ENCODE peak calls at places on chromosomes 6 and 20, in ten cellular contexts. U is body of pancreas; H is mesenchymal stem cell; I is AG04450; B is CD4-positive, alpha-beta T cell; P is testis; M is stomach; O is tibial nerve; Z is SK-N-SH; X is substantia nigra. L is an unnamed sample.

GRCh38 chr20:50580016-50580747 is 70.0 kb downstream of the PTPN1 start:
- DNase-seq in X (no peak), U (peak), Z (peak), B (peak), P (peak), M (peak), O (peak), I (no peak), H (peak), L (peak)

GRCh38 chr20:44143896-44144295 is 43.1 kb downstream of the JPH2 start:
- DNase-seq in M (no peak), O (no peak), X (no peak), B (no peak), H (no peak), U (no peak), I (no peak), P (no peak), Z (no peak), L (no peak)

GRCh38 chr6:15905488-15906392 is 223.1 kb upstream of the MYLIP start:
- DNase-seq in M (no peak), U (no peak), O (no peak), Z (no peak), I (no peak), X (no peak), P (peak), B (no peak), H (peak), L (no peak)

GRCh38 chr6:56073761-56074160 is 173.6 kb downstream of the COL21A1 start:
- DNase-seq in X (no peak), U (no peak), Z (no peak), H (no peak), I (no peak), B (no peak), M (no peak), P (no peak), O (no peak), L (no peak)

GRCh38 chr6:27892596-27893058 is 19.6 kb downstream of the OR2B2 start:
- DNase-seq in X (no peak), I (no peak), P (no peak), H (no peak), M (no peak), U (no peak), Z (no peak), B (no peak), O (no peak), L (no peak)

GRCh38 chr6:139146317-139146726 is 11.4 kb downstream of the HECA start:
- DNase-seq in M (no peak), Z (no peak), B (no peak), H (no peak), O (no peak), U (no peak), X (no peak), P (no peak), I (no peak), L (no peak)

GRCh38 chr20:50980851-50981713 is 22.5 kb downstream of the MOCS3 start:
- DNase-seq in H (peak), I (no peak), U (peak), P (peak), Z (peak), B (peak), O (no peak), X (no peak), M (peak), L (peak)

GRCh38 chr20:34948030-34948429 is 7.6 kb downstream of the GSS start:
- DNase-seq in P (no peak), M (no peak), X (no peak), H (peak), Z (no peak), U (no peak), I (peak), B (no peak), O (no peak), L (no peak)

GRCh38 chr6:84766118-84766683 is 1.8 kb upstream of the TBX18 start:
- DNase-seq in O (no peak), H (peak), B (no peak), Z (no peak), U (no peak), P (no peak), X (no peak), M (no peak), I (no peak), L (no peak)

GRCh38 chr20:51284871-51285270 is 257.6 kb downstream of the NFATC2 start:
- DNase-seq in B (no peak), O (no peak), U (no peak), P (no peak), I (no peak), M (no peak), X (no peak), H (no peak), Z (no peak), L (no peak)

GRCh38 chr6:142322504-142323198 is 20.8 kb downstream of the ADGRG6 start:
- DNase-seq in H (no peak), P (no peak), I (no peak), O (no peak), M (no peak), U (no peak), B (no peak), Z (no peak), X (no peak), L (no peak)

GRCh38 chr6:139977887-139978332 is 603.5 kb upstream of the CITED2 start:
- DNase-seq in Z (no peak), M (no peak), X (no peak), H (peak), O (no peak), U (peak), B (no peak), P (no peak), I (no peak), L (no peak)

GRCh38 chr6:24546432-24546831 is 51.7 kb downstream of the ALDH5A1 start:
- DNase-seq in I (no peak), U (no peak), M (no peak), O (no peak), H (no peak), X (no peak), B (no peak), P (no peak), Z (no peak), L (no peak)

GRCh38 chr6:12174878-12175277 is 115.3 kb upstream of the EDN1 start:
- DNase-seq in Z (no peak), O (no peak), B (no peak), U (no peak), M (no peak), H (no peak), P (no peak), I (no peak), X (no peak), L (no peak)

GRCh38 chr6:77796824-77797809 is 144.3 kb downstream of the MEI4 start:
- DNase-seq in M (no peak), I (no peak), X (no peak), Z (no peak), P (no peak), B (no peak), O (no peak), U (no peak), H (no peak), L (no peak)
- H3K27ac ChIP-seq in M (no peak), I (no peak), X (no peak), Z (no peak), P (no peak), B (no peak), O (no peak), U (no peak), H (no peak), L (no peak)

DNA sequence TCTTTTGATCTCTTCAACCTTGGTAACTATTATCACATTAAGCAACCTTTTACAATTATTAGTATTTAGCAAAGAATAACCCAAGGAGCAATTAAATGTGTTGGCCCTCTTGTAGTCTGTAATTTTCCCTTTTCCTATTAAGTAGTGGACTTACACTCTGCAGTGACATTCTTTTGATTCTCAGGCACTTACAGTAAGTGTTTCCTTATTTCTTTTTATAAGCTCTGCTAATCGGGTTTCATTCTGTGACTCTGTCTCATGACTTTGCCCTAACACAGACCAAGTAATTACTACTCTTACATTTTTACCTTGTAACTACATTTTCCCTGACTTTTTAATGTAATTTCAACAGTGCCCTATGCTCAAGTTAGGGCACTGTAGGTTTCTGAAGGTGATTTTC is 104.0 kb upstream of the EPHA7 start:
- DNase-seq in P (no peak), Z (no peak), B (no peak), I (no peak), U (no peak), O (no peak), X (no peak), M (no peak), H (no peak), L (no peak)
- H3K27ac ChIP-seq in P (no peak), Z (no peak), B (no peak), I (no peak), U (no peak), O (no peak), X (no peak), M (no peak), H (no peak), L (no peak)

DNA sequence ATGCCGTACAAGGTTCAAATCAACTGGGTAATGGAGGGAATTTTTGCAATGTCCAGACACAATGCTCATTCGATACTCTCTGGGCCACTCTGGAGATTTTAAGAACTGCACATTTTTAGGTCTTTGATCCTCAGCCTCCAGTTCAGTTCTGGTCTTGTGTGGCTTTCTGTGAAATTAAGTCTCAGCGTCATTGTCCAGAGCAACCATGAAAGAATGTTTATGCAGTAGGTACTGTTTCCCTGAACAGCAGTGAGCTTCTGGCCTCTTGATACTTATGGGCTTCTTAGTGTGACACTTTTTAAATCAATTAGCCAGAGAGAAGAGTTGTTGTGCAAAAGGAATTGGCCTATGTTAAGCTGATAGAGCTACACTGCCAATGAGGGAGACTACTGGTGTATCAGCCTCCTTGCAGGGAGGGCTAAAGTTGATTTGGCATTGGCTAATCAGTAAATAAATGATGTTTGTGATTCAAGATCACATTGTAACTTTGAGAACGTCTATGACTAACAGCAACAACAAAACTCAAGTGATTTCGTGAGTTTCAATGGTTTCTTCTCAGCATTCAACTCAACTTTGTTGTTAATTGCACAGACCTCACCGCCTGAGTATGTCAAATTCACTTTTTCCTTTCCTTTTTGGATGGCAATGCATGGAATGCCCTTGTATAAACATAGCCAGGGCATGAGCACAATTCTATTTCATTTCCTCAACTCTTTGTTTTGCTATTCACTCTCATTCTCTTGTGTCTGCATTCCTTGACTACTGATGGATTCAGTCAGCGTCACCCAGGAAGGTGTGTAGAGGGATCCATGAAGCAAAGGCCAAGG is 85.1 kb downstream of the GJA1 start:
- DNase-seq in Z (no peak), P (no peak), U (no peak), X (no peak), O (no peak), M (no peak), B (no peak), I (peak), H (peak), L (no peak)
- H3K27ac ChIP-seq in Z (peak), P (no peak), U (peak), X (no peak), O (no peak), M (no peak), B (no peak), I (peak), H (peak), L (peak)

DNA sequence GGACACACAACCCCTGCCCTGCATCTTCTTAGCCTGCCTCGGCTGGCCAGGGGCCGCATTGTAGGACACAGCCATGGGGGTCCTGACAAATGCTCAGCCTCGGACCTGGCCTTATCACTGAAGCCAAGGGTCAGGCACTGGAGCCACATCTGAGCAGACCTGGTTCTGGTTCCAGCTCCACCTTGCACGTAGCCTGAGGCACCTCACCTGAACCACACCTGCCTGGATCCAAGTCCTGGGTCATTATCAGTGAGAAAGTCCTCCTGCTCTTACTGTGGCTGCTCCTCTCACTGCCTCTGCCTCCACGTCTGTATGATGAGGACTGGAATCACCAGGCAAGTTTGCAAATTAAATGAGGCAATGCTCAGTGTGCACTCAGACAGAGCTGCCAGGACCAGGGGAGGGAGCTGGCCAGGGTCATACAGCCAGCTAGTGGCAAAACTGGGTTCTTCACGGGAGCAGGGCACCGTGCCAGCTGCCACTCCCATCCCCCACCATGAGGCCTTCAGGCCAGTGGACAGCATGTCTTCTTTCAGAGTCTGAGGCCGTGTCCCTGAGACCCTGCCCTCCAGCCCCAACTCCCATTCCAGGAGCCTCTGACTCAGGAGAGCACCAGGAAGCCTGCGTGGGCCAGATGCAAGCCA is 40.2 kb downstream of the MRPL14 start:
- DNase-seq in B (no peak), O (no peak), M (peak), X (no peak), Z (peak), H (no peak), P (no peak), U (peak), I (no peak), L (peak)
- H3K27ac ChIP-seq in B (no peak), O (no peak), M (no peak), X (no peak), Z (no peak), H (no peak), P (no peak), U (peak), I (no peak), L (no peak)

DNA sequence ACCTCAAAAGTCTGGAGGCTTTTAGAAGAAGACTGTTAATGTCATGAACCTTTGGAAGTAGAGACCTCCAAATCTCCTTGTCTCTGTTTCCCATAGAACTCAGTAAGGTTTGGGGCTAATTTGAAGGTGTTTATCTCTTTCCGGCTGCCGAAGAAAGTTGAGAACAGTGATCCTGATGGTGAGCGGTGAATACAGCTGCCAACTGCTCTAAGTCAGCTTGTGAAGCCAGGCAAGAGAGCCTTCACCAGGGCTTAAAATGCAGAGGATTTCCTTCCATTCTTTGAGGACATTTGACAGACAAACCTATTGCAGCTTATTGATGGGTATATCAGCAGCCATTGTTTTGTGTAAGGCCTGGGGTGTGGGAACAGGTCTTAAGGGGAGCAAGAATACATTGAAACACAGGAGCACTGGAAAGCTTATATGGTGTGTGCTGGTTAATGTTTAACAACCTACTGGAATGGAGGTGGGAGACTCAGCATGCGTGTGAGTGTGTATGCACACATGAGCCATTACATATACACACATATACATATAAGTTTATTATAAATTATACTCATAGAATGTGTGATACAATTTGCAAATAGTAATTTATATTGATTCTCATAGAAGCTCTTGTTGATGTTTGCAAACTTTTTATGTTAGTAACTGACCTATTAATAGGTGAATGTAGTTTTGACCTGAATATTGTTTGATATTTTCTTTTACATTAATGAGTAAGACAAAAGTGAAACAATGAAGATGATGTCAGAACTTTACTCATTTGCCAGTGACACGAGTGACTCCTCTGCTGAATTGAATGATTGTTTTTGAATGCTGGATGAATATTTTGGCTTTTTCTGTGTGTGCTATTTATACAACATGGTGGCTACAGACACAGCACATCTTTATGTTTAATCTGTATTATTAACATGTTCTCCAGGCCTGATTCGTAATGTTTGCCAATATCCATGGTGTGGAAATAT is 18.1 kb downstream of the PLEKHG1 start:
- DNase-seq in H (no peak), Z (no peak), B (no peak), O (no peak), I (no peak), M (no peak), P (no peak), U (no peak), X (no peak), L (no peak)
- H3K27ac ChIP-seq in H (no peak), Z (no peak), B (no peak), O (no peak), I (no peak), M (no peak), P (no peak), U (no peak), X (peak), L (no peak)

GRCh38 chr20:63739129-63740069 is at the start of gene SLC2A4RG:
- DNase-seq in X (peak), O (peak), I (no peak), P (peak), B (no peak), Z (peak), M (peak), U (peak), H (peak), L (peak)

GRCh38 chr20:63737690-63737939 is 1.2 kb downstream of the LIME1 start:
- DNase-seq in O (no peak), X (no peak), H (no peak), U (no peak), M (no peak), Z (peak), I (no peak), P (no peak), B (no peak), L (no peak)

GRCh38 chr20:63737940-63738686 is 1.5 kb upstream of the SLC2A4RG start:
- DNase-seq in O (no peak), P (no peak), X (no peak), H (no peak), U (no peak), I (no peak), M (no peak), B (no peak), Z (no peak), L (peak)

GRCh38 chr20:63740070-63740500 is 509 bp downstream of the SLC2A4RG start:
- DNase-seq in M (no peak), H (peak), O (no peak), U (peak), P (no peak), B (no peak), I (no peak), X (no peak), Z (peak), L (peak)

DNA sequence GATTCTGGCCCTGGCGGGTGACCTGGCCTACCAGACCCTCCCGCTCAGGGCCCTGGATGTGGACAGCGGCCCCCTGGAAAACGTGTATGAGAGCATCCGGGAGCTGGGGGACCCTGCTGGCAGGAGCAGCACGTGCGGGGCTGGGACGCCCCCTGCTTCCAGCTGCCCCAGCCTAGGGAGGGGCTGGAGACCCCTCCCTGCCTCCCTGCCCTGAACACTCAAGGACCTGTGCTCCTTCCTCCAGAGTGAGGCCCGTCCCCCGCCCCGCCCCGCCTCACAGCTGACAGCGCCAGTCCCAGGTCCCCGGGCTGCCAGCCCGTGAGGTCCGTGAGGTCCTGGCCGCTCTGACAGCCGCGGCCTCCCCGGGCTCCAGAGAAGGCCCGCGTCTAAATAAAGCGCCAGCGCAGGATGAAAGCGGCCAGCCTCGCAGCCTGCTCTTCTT is 868 bp upstream of the SLC2A4RG start:
- DNase-seq in M (peak), H (peak), I (no peak), B (no peak), O (peak), U (peak), X (no peak), P (peak), Z (peak), L (peak)
- H3K27ac ChIP-seq in M (peak), H (no peak), I (no peak), B (peak), O (peak), U (peak), X (no peak), P (peak), Z (no peak), L (peak)

DNA sequence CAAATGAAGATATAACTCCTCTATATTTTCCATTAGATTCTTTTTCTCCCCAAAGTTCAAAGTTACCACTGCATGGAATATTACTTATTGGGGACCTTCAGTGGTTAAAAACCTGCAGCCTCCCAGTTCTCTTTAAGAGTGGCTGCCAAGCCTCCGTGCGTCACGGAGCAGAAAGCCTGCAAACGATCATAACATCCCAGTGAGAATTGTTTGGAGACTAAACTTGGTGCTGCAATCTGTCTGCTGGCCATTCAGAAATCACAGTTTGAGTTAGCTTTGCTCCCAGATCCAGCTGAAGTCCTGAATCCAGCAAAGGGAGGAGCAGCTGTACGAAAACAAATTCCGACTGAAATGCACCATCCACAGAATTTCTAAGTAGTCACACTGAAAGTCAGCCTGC is 213.5 kb upstream of the PDE10A start:
- DNase-seq in M (no peak), X (no peak), Z (no peak), U (peak), O (peak), B (no peak), I (peak), H (peak), P (no peak), L (no peak)
- H3K27ac ChIP-seq in M (peak), X (no peak), Z (no peak), U (no peak), O (no peak), B (no peak), I (no peak), H (no peak), P (no peak), L (no peak)

L was measured in lower lobe of right lung.